ENCODE peak calls at places on chromosomes 11 and 22, in seven cellular contexts. D is neuronal stem cell, Y is H7, V is uterus, N is osteoblast, M is tibial artery, J is breast epithelium. H is an unnamed sample.

GRCh38 chr22:33034753-33035152 is 23.4 kb downstream of the SYN3 start:
- DNase-seq in N (no peak), V (no peak), J (no peak), Y (no peak), D (no peak), M (no peak), H (no peak)

GRCh38 chr11:134393638-134394037 is 18.4 kb downstream of the B3GAT1 start:
- DNase-seq in M (no peak), N (no peak), J (no peak), D (no peak), Y (peak; percentile 93), V (no peak), H (no peak)

GRCh38 chr11:4044971-4045646 is 49.5 kb upstream of the RRM1 start:
- DNase-seq in V (no peak), M (no peak), Y (no peak), J (peak; percentile 88), D (no peak), N (no peak), H (no peak)

GRCh38 chr11:111845256-111846028 is 25.9 kb downstream of the ALG9 start:
- DNase-seq in D (no peak), N (no peak), J (no peak), M (no peak), V (no peak), Y (no peak), H (no peak)

GRCh38 chr22:44587004-44587793 is 89.2 kb upstream of the RTL6 start:
- DNase-seq in N (peak; percentile 83), Y (peak; percentile 64), M (peak; percentile 33), V (no peak), J (no peak), D (no peak), H (no peak)

GRCh38 chr11:1048375-1049070 is 12.0 kb upstream of the MUC6 start:
- DNase-seq in Y (peak; percentile 82), N (peak; percentile 85), M (peak; percentile 35), J (no peak), D (no peak), V (no peak), H (no peak)

GRCh38 chr11:116973270-116973669 is 125.0 kb downstream of the SIK3 start:
- DNase-seq in V (no peak), Y (no peak), M (no peak), J (no peak), N (no peak), D (no peak), H (peak; percentile 3)

GRCh38 chr22:41181349-41182241 is 23.5 kb upstream of the L3MBTL2 start:
- DNase-seq in M (no peak), D (no peak), V (no peak), Y (no peak), J (peak; percentile 44), N (peak; percentile 89), H (no peak)

GRCh38 chr22:27212617-27213177 is 555.3 kb downstream of the MIAT start:
- DNase-seq in D (no peak), J (peak; percentile 55), Y (no peak), M (peak; percentile 95), V (peak; percentile 92), N (peak; percentile 88), H (no peak)

GRCh38 chr11:48148749-48149148 is 67.9 kb upstream of the OR4B1 start:
- DNase-seq in V (no peak), N (no peak), Y (no peak), D (no peak), M (no peak), J (no peak), H (peak; percentile 26)

GRCh38 chr22:45683248-45683647 is 11.6 kb downstream of the ATXN10 start:
- DNase-seq in N (no peak), M (no peak), J (no peak), Y (no peak), V (no peak), D (no peak), H (no peak)

GRCh38 chr11:122727101-122727929 is 71.8 kb downstream of the UBASH3B start:
- DNase-seq in V (no peak), Y (no peak), N (peak; percentile 37), M (no peak), D (peak; percentile 17), J (no peak), H (no peak)

GRCh38 chr11:60900673-60901404 is 5.5 kb downstream of the PRPF19 start:
- DNase-seq in J (no peak), N (no peak), M (no peak), D (no peak), V (peak; percentile 17), Y (no peak), H (no peak)

GRCh38 chr11:23310276-23310675 is 450.0 kb upstream of the CCDC179 start:
- DNase-seq in D (no peak), V (no peak), N (peak; percentile 64), Y (no peak), J (no peak), M (no peak), H (no peak)

GRCh38 chr11:109957000-109957399 is 136.2 kb upstream of the ZC3H12C start:
- DNase-seq in Y (no peak), D (no peak), V (no peak), N (no peak), J (no peak), M (no peak), H (no peak)
- H3K4me3 ChIP-seq in Y (no peak overlapping the region), D (no peak overlapping the region), V (no peak overlapping the region), N (no peak overlapping the region), J (no peak overlapping the region), M (no peak overlapping the region), H (no peak overlapping the region)

GRCh38 chr22:49726022-49726681 is 101.5 kb downstream of the BRD1 start:
- DNase-seq in M (peak; percentile 58), N (no peak), V (no peak), Y (peak; percentile 29), J (no peak), D (no peak), H (no peak)

GRCh38 chr22:49723478-49724029 is 104.1 kb downstream of the BRD1 start:
- DNase-seq in V (no peak), Y (peak; percentile 22), M (no peak), J (no peak), D (no peak), N (no peak), H (no peak)

GRCh38 chr22:49724030-49724892 is 103.4 kb downstream of the BRD1 start:
- DNase-seq in N (peak; percentile 85), V (no peak), D (no peak), M (peak; percentile 49), Y (peak; percentile 67), J (no peak), H (no peak)

GRCh38 chr22:49725516-49725915 is 102.2 kb downstream of the BRD1 start:
- DNase-seq in N (no peak), D (no peak), Y (no peak), V (no peak), M (peak; percentile 64), J (no peak), H (no peak)

GRCh38 chr22:49724893-49725489 is 102.7 kb downstream of the BRD1 start:
- DNase-seq in D (peak; percentile 67), N (peak; percentile 97), Y (peak; percentile 97), J (no peak), M (no peak), V (no peak), H (no peak)
- H3K4me3 ChIP-seq in D (no peak overlapping the region), N (no peak overlapping the region), Y (no peak overlapping the region), J (peak overlapping the region; percentile 16), M (peak overlapping the region; percentile 24), V (no peak overlapping the region), H (peak overlapping the region; percentile 58)

DNA sequence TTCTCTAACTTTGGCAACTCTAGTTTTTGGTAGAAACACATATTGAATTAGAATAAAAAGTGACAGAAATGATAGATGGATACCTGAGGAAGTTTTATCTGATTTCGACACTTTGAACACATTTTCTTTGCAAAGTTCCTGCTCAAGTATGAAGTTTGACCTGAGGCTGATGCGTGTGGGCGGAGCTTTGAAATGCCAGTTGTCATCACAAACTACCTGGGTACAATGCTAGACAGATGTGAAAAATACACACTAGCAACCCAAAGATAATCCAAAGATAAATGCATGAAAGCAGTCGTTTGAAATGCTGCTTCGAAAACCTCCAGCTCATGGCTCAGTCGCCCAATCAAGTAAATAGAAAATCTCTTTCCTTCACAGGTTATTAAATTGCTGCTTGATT is 54.8 kb downstream of the CD44 start:
- DNase-seq in M (no peak), Y (no peak), V (no peak), N (no peak), J (no peak), D (no peak), H (no peak)
- H3K4me3 ChIP-seq in M (no peak overlapping the region), Y (no peak overlapping the region), V (no peak overlapping the region), N (no peak overlapping the region), J (no peak overlapping the region), D (no peak overlapping the region), H (no peak overlapping the region)

GRCh38 chr11:46657186-46657585 is 39.8 kb downstream of the ATG13 start:
- DNase-seq in Y (no peak), V (no peak), M (no peak), D (no peak), N (no peak), J (no peak), H (no peak)

GRCh38 chr11:46661836-46662235 is 38.6 kb downstream of the ARHGAP1 start:
- DNase-seq in V (no peak), N (no peak), M (no peak), J (no peak), Y (no peak), D (no peak), H (no peak)

GRCh38 chr11:46658259-46658658 is 40.9 kb downstream of the ATG13 start:
- DNase-seq in M (peak; percentile 81), J (no peak), D (no peak), N (peak; percentile 82), Y (no peak), V (peak; percentile 57), H (no peak)

GRCh38 chr11:46663277-46663940 is 37.0 kb downstream of the ARHGAP1 start:
- DNase-seq in V (no peak), N (no peak), D (no peak), M (peak; percentile 10), Y (no peak), J (no peak), H (no peak)

GRCh38 chr11:46659908-46660307 is 40.5 kb downstream of the ARHGAP1 start:
- DNase-seq in V (no peak), J (no peak), D (no peak), Y (no peak), M (peak; percentile 73), N (no peak), H (no peak)
- H3K4me3 ChIP-seq in V (no peak overlapping the region), J (no peak overlapping the region), D (no peak overlapping the region), Y (no peak overlapping the region), M (no peak overlapping the region), N (no peak overlapping the region), H (no peak overlapping the region)

H was measured in LNCaP clone FGC.